ENCODE peak calls at places on chromosomes 2 and 18, in seven cellular contexts. J is stimulated activated naive CD8-positive, alpha-beta T cell treated with anti-CD3 and anti-CD28 coated beads, Interleukin-15, amount 100 ng/mL, for 72 hours; K is ELR; D is effector CD4-positive, alpha-beta T cell; X is NCI-H1436; N is activated naive CD8-positive, alpha-beta T cell treated with anti-CD3 and anti-CD28 coated beads, Interleukin-2, amount 50 U/mL, for 16 hours; G is Kasumi-1. F is an unnamed sample.
A peak's percentile ranks its signal among the peaks of the same experiment; 100 is the strongest.

GRCh38 chr2:174711206-174711605 is 53.1 kb downstream of the CHRNA1 start:
- DNase-seq in K (peak; percentile 24), X (no peak), N (no peak), G (no peak), D (no peak), J (no peak), F (no peak)

GRCh38 chr18:21740724-21741510 is at the start of gene MIB1:
- DNase-seq in K (no peak), N (no peak), X (peak; percentile 97), G (no peak), J (peak; percentile 97), D (peak; percentile 99), F (peak; percentile 99)

GRCh38 chr2:29920631-29921559 is 491 bp downstream of the ALK start:
- DNase-seq in K (peak; percentile 3), D (no peak), J (peak; percentile 19), G (peak; percentile 18), X (no peak), N (no peak), F (no peak)

GRCh38 chr2:240387669-240388358 is 47.6 kb upstream of the GPC1 start:
- DNase-seq in X (no peak), G (no peak), K (peak; percentile 97), J (no peak), D (no peak), N (no peak), F (no peak)

GRCh38 chr2:110729106-110729505 is 3.3 kb upstream of the ACOXL start:
- DNase-seq in D (no peak), X (no peak), J (no peak), N (no peak), G (no peak), K (no peak), F (no peak)

GRCh38 chr18:63515799-63516198 is 26.4 kb upstream of the SERPINB12 start:
- DNase-seq in J (no peak), K (no peak), G (no peak), N (no peak), D (no peak), X (no peak), F (no peak)

GRCh38 chr2:224268441-224268840 is 133.5 kb downstream of the FAM124B start:
- DNase-seq in X (peak; percentile 44), K (peak; percentile 53), D (no peak), N (no peak), J (no peak), G (no peak), F (no peak)

GRCh38 chr18:50559750-50560680 is at the start of gene MAPK4:
- DNase-seq in J (peak; percentile 24), D (no peak), X (peak; percentile 68), K (no peak), N (no peak), G (no peak), F (no peak)

GRCh38 chr2:211455225-211455841 is 898.9 kb downstream of the CPS1 start:
- DNase-seq in N (no peak), D (no peak), K (peak; percentile 70), X (peak; percentile 28), J (no peak), G (peak; percentile 14), F (no peak)

GRCh38 chr18:22180722-22181121 is 11.3 kb downstream of the GATA6 start:
- DNase-seq in K (no peak), X (no peak), D (no peak), N (no peak), G (no peak), J (no peak), F (no peak)

GRCh38 chr2:210558708-210559107 is 2.3 kb downstream of the CPS1 start:
- DNase-seq in G (no peak), D (no peak), K (peak; percentile 24), N (no peak), X (no peak), J (no peak), F (no peak)

GRCh38 chr18:31101148-31102019 is 837 bp downstream of the DSC2 start:
- DNase-seq in K (no peak), G (peak; percentile 70), D (no peak), X (no peak), J (no peak), N (no peak), F (no peak)

GRCh38 chr2:4053769-4054493 is 350.6 kb downstream of the DCDC2C start:
- DNase-seq in G (peak; percentile 44), N (no peak), J (no peak), D (no peak), X (peak; percentile 5), K (no peak), F (no peak)

GRCh38 chr2:179106342-179107178 is 56.6 kb upstream of the CCDC141 start:
- DNase-seq in D (no peak), N (no peak), G (no peak), K (peak; percentile 98), X (peak; percentile 71), J (no peak), F (no peak)

GRCh38 chr2:29053680-29054400 is 20.5 kb downstream of the PCARE start:
- DNase-seq in J (no peak), X (no peak), N (no peak), D (no peak), K (peak; percentile 8), G (no peak), F (no peak)

GRCh38 chr2:190947711-190948251 is 66.2 kb downstream of the STAT1 start:
- DNase-seq in X (no peak), G (peak; percentile 91), N (no peak), D (no peak), K (peak; percentile 85), J (no peak), F (peak; percentile 44)

GRCh38 chr2:11525762-11526161 is 8.1 kb upstream of the GREB1 start:
- DNase-seq in K (no peak), N (no peak), D (no peak), J (no peak), G (no peak), X (no peak), F (no peak)

F was measured in CD8-positive, alpha-beta memory T cell.